ENCODE peak calls at places on chromosomes 1 and 21, in nine cellular contexts. N, X, H, G, S, I, W, D and T are unnamed samples. For H3K4me1, the result is how much of the 10 kb centered on the place peaks cover.

GRCh38 chr1:40153073-40153770 is 8.0 kb upstream of the RLF start:
- DNase-seq in I (no peak), X (no peak), W (peak), S (peak), G (no peak), H (peak), D (peak), N (peak), T (no peak)

GRCh38 chr1:88180449-88181108 is 503.5 kb upstream of the PKN2 start:
- DNase-seq in I (peak), H (peak), W (peak), S (peak), X (peak), D (peak), G (peak), N (peak), T (peak)

GRCh38 chr1:160219062-160219929 is 14.1 kb downstream of the PEA15 start:
- DNase-seq in N (peak), H (peak), I (peak), X (no peak), W (peak), G (peak), D (no peak), S (no peak), T (peak)

GRCh38 chr1:228013322-228014234 is 6.8 kb downstream of the WNT3A start:
- DNase-seq in H (peak), W (peak), X (peak), G (peak), I (peak), D (no peak), N (peak), S (no peak), T (no peak)

GRCh38 chr1:53643881-53644390 is 95.0 kb downstream of the GLIS1 start:
- DNase-seq in H (peak), G (no peak), X (no peak), D (no peak), W (peak), I (no peak), S (no peak), N (no peak), T (no peak)

GRCh38 chr1:61078611-61079010 is 3.8 kb upstream of the NFIA start:
- DNase-seq in I (no peak), G (no peak), X (no peak), H (no peak), N (no peak), D (no peak), S (no peak), W (no peak), T (no peak)

GRCh38 chr1:172826096-172826741 is 167.3 kb downstream of the FASLG start:
- DNase-seq in W (no peak), N (peak), H (no peak), I (peak), X (no peak), G (peak), S (no peak), D (peak), T (peak)

GRCh38 chr1:161085165-161085564 is 4.2 kb downstream of the NECTIN4 start:
- DNase-seq in G (no peak), D (no peak), I (no peak), W (no peak), X (no peak), S (no peak), H (no peak), N (no peak), T (no peak)

GRCh38 chr21:28220670-28221069 is 772.0 kb downstream of the LTN1 start:
- DNase-seq in G (no peak), W (no peak), D (no peak), X (no peak), I (no peak), H (no peak), N (no peak), S (no peak), T (no peak)

GRCh38 chr1:112714313-112715263 is 544 bp downstream of the PPM1J start:
- DNase-seq in H (no peak), G (peak), N (peak), X (no peak), I (no peak), D (no peak), W (peak), S (peak), T (no peak)

GRCh38 chr1:59006309-59006698 is 222.5 kb upstream of the JUN start:
- DNase-seq in S (no peak), N (no peak), X (no peak), W (peak), D (no peak), H (no peak), I (peak), G (no peak), T (no peak)

GRCh38 chr1:28887835-28888682 is 26.3 kb upstream of the EPB41 start:
- DNase-seq in D (no peak), S (no peak), X (peak), N (no peak), G (peak), W (peak), I (no peak), H (peak), T (peak)

GRCh38 chr1:85894651-85895050 is 186.4 kb upstream of the ZNHIT6 start:
- DNase-seq in N (peak), G (no peak), X (no peak), H (no peak), D (peak), W (peak), S (peak), I (peak), T (peak)

GRCh38 chr1:50139339-50139738 is 30.6 kb downstream of the ELAVL4 start:
- DNase-seq in D (no peak), N (no peak), I (no peak), H (no peak), S (no peak), X (no peak), W (no peak), G (no peak), T (no peak)

GRCh38 chr21:34593423-34593822 is 21.5 kb downstream of the RCAN1 start:
- DNase-seq in D (no peak), I (no peak), S (no peak), X (no peak), N (no peak), W (peak), G (no peak), H (no peak), T (no peak)

GRCh38 chr21:34594566-34595234 is 20.2 kb downstream of the RCAN1 start:
- DNase-seq in H (no peak), S (no peak), W (peak), X (no peak), N (no peak), G (no peak), I (no peak), D (no peak), T (no peak)

GRCh38 chr21:34593954-34594531 is 20.9 kb downstream of the RCAN1 start:
- DNase-seq in I (no peak), N (no peak), D (no peak), W (no peak), G (no peak), S (no peak), H (no peak), X (no peak), T (no peak)

GRCh38 chr21:34592120-34592561 is 22.8 kb downstream of the RCAN1 start:
- DNase-seq in D (no peak), H (peak), S (no peak), G (no peak), W (peak), N (no peak), I (no peak), X (no peak), T (peak)

GRCh38 chr21:34592573-34592972 is 22.3 kb downstream of the RCAN1 start:
- DNase-seq in G (no peak), X (no peak), H (no peak), N (no peak), S (no peak), I (no peak), D (no peak), W (no peak), T (no peak)
- H3K27ac ChIP-seq in G (no peak), X (no peak), H (peak), N (no peak), S (no peak), I (no peak), D (no peak), W (no peak), T (peak)

GRCh38 chr1:116224561-116224960 is 113.4 kb downstream of the MAB21L3 start:
- DNase-seq in D (no peak), W (no peak), G (no peak), H (no peak), N (no peak), X (no peak), S (no peak), I (no peak), T (no peak)

GRCh38 chr1:116226017-116226416 is 114.8 kb downstream of the MAB21L3 start:
- DNase-seq in D (no peak), H (no peak), X (no peak), G (no peak), W (no peak), N (no peak), I (no peak), S (no peak), T (no peak)

GRCh38 chr1:116231752-116232151 is 120.6 kb downstream of the MAB21L3 start:
- DNase-seq in S (no peak), N (no peak), H (no peak), I (no peak), G (no peak), X (no peak), D (no peak), W (no peak), T (no peak)

GRCh38 chr1:116230712-116231111 is 119.5 kb downstream of the MAB21L3 start:
- DNase-seq in D (no peak), S (peak), W (no peak), H (no peak), G (no peak), N (no peak), X (no peak), I (no peak), T (no peak)

GRCh38 chr1:116228501-116228900 is 117.3 kb downstream of the MAB21L3 start:
- DNase-seq in D (no peak), G (no peak), N (no peak), H (no peak), I (no peak), X (no peak), W (no peak), S (no peak), T (no peak)
- H3K4me1 ChIP-seq in D (under half), G (under half), N (under half), H (under half), I (under half), X (under half), W (under half), S (under half), T (under half)

DNA sequence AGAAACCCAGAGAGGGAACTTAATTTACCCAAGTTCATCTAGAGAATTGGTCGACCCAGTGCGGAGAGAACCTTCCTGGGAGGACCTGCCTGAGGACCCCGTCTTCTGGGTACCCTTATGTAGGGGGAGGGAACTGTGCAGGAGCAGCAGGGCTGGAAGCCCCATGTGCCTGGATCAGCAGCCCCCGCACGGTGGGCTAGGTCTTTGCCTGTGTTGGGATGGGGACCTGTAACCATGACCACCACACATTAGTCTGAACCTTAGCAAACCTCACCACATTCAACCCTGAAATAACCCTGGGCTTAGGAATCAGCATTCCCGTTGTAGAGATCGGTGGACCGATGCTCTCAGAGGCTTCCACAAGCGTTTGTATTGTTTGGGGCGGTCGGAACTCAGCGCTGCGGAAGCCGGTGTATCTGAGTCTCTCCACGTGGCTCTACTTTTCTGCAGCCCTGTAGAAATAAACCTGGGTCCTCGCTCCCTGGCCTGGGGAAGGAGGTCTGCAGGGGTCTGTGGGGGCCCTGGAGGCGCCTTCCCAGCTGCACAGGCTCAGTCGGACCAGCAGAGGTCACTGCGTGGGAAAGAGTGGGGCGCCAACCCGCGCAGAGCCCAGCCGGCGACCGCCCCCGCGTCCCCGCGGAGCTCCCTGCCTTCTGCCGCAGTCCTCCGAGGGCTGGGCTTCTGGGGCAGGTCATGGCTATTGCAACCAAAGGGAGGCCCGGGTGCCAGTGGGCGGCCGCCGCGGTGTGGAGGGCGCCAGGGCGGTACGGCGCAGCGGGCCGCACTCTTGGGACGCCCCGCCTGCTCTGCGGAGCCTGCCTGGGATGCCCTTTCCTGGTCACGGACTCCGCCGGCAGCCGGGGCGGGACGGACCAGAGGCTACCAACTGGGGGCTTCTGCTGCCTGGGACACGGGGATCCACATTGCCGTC is 36.2 kb upstream of the KCNA10 start:
- DNase-seq in S (peak), N (no peak), H (peak), I (no peak), X (no peak), D (no peak), W (peak), G (no peak), T (peak)
- H3K27ac ChIP-seq in S (no peak), N (no peak), H (no peak), I (no peak), X (no peak), D (no peak), W (no peak), G (no peak), T (no peak)

GRCh38 chr21:42385619-42386018 is 10.2 kb downstream of the TMPRSS3 start:
- DNase-seq in N (no peak), S (no peak), X (no peak), D (no peak), G (no peak), W (no peak), I (no peak), H (no peak), T (no peak)
- H3K4me1 ChIP-seq in N (under half), S (under half), X (under half), D (under half), G (under half), W (under half), I (under half), H (under half), T (under half)

DNA sequence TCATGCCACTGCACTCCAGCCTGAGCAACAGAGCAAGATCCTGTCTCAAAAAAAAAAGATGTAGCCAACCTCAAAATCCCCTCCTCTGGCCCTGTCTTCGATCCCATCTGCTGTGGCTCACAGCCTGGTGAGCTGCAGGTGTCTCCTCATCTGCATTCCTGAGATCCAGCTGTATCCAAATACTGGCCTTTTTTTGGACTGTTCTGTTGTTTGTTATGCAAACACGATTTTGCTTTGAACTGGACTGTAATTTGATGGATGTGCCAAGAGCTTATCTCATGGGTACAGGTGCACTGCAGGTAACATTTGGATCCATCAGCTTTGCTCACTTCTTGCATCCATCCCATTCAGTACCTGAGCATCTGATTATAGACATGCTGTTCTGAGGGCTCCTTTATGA is 14.1 kb upstream of the FAM43B start:
- DNase-seq in H (no peak), W (no peak), D (no peak), I (no peak), X (no peak), S (no peak), G (no peak), N (peak), T (no peak)
- H3K27ac ChIP-seq in H (no peak), W (no peak), D (no peak), I (no peak), X (no peak), S (no peak), G (no peak), N (no peak), T (no peak)

GRCh38 chr1:33383974-33384767 is 46.7 kb downstream of the PHC2 start:
- DNase-seq in H (no peak), N (peak), I (peak), S (no peak), G (peak), X (no peak), W (no peak), D (no peak), T (no peak)
- H3K4me1 ChIP-seq in H (under half), N (under half), I (under half), S (under half), G (under half), X (under half), W (under half), D (under half), T (under half)

GRCh38 chr21:38376235-38376634 is 119.4 kb downstream of the KCNJ15 start:
- DNase-seq in W (no peak), N (no peak), X (no peak), S (no peak), D (no peak), H (no peak), I (no peak), G (no peak), T (peak)

GRCh38 chr21:38379171-38379570 is 119.1 kb downstream of the ERG start:
- DNase-seq in I (no peak), G (no peak), N (no peak), W (no peak), D (no peak), S (no peak), H (no peak), X (no peak), T (no peak)

GRCh38 chr21:38380391-38381137 is 117.7 kb downstream of the ERG start:
- DNase-seq in D (no peak), N (peak), W (no peak), I (peak), G (no peak), S (no peak), X (no peak), H (no peak), T (no peak)

GRCh38 chr21:38376693-38377092 is 119.9 kb downstream of the KCNJ15 start:
- DNase-seq in G (no peak), I (no peak), N (no peak), X (no peak), H (no peak), W (no peak), D (no peak), S (no peak), T (peak)

GRCh38 chr21:38377165-38378093 is 120.6 kb downstream of the KCNJ15 start:
- DNase-seq in D (no peak), W (no peak), N (peak), X (no peak), G (no peak), I (peak), H (no peak), S (no peak), T (no peak)
- H3K27ac ChIP-seq in D (no peak), W (no peak), N (no peak), X (no peak), G (no peak), I (no peak), H (no peak), S (no peak), T (no peak)

DNA sequence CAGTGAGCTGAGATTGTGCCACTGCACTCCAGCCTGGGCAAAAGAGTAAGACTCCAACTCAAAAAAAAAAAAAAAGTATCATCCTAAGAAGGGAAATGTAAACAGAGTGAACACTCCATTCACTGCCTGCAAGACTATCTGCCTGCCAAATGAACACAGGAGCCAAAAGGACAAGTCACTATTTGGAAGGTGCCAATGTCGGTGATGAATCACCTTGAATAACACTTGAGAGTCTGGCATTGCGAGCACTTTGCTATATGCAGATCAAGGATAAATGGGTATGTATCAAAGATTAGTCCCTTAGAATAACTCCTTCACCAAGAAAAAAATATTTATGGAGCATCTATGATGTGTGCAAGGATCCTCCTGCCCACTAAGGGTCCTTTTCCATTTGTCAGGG is 6.6 kb downstream of the UBR4 start:
- DNase-seq in H (peak), N (peak), S (no peak), D (no peak), W (no peak), I (peak), G (no peak), X (peak), T (no peak)
- H3K4me1 ChIP-seq in H (half or more), N (under half), S (under half), D (under half), W (under half), I (under half), G (under half), X (under half), T (under half)

GRCh38 chr1:224169876-224170275 is 13.2 kb upstream of the DEGS1 start:
- DNase-seq in D (no peak), I (peak), N (no peak), S (no peak), X (no peak), W (no peak), G (no peak), H (no peak), T (no peak)
- H3K27ac ChIP-seq in D (no peak), I (no peak), N (peak), S (no peak), X (no peak), W (no peak), G (no peak), H (no peak), T (no peak)